ENCODE peak calls at places on chromosomes 12 and 14, in ten cellular contexts. K is brain microvascular endothelial cell; B is stimulated activated CD4-positive, alpha-beta T cell treated with anti-CD3 and anti-CD28 coated beads, Interleukin-1b, Interleukin-23, amount 100 ng/mL, for 1 hour; Y is astrocyte of the spinal cord; T is activated B cell treated with CpG ODN at 0.5 μM for 24 hours; M is ecto neural progenitor cell; L is IMR-90; S is psoas muscle; X is bronchial epithelial cell; E is fibroblast of pulmonary artery. A is an unnamed sample.

GRCh38 chr14:59277659-59278058 is 89.2 kb downstream of the DAAM1 start:
- DNase-seq in K (no peak), B (no peak), Y (peak), T (no peak), M (no peak), L (no peak), S (no peak), X (no peak), E (no peak), A (no peak)

GRCh38 chr14:89401783-89402182 is 15.2 kb downstream of the FOXN3 start:
- DNase-seq in K (no peak), B (no peak), Y (no peak), T (no peak), M (no peak), L (no peak), S (no peak), X (no peak), E (no peak), A (no peak)

GRCh38 chr12:122293081-122293480 is 26.8 kb upstream of the VPS33A start:
- DNase-seq in K (no peak), B (no peak), Y (no peak), T (no peak), M (no peak), L (no peak), S (no peak), X (no peak), E (no peak), A (no peak)

GRCh38 chr12:104740668-104741067 is 217.4 kb downstream of the SLC41A2 start:
- DNase-seq in K (no peak), B (no peak), Y (no peak), T (peak), M (no peak), L (no peak), S (no peak), X (no peak), E (no peak), A (no peak)

GRCh38 chr14:32938719-32939253 is at the start of gene NPAS3:
- DNase-seq in K (no peak), B (no peak), Y (no peak), T (no peak), M (peak), L (no peak), S (no peak), X (no peak), E (no peak), A (peak)

GRCh38 chr14:20356422-20356821 is 13.0 kb downstream of the PARP2 start:
- DNase-seq in K (no peak), B (no peak), Y (no peak), T (no peak), M (no peak), L (peak), S (no peak), X (peak), E (no peak), A (peak)

GRCh38 chr14:81436296-81437138 is 36.4 kb upstream of the STON2 start:
- DNase-seq in K (peak), B (peak), Y (peak), T (peak), M (peak), L (peak), S (peak), X (peak), E (peak), A (peak)

GRCh38 chr14:68391292-68392014 is 401.4 kb downstream of the ZFP36L1 start:
- DNase-seq in K (peak), B (no peak), Y (peak), T (no peak), M (no peak), L (peak), S (no peak), X (no peak), E (peak), A (peak)

GRCh38 chr14:22926316-22926715 is 2.9 kb downstream of the PRMT5 start:
- DNase-seq in K (no peak), B (no peak), Y (no peak), T (no peak), M (no peak), L (peak), S (no peak), X (peak), E (no peak), A (no peak)

GRCh38 chr12:34298176-34298970 is 276.1 kb downstream of the ALG10 start:
- DNase-seq in K (no peak), B (no peak), Y (no peak), T (no peak), M (no peak), L (no peak), S (peak), X (no peak), E (no peak), A (no peak)

GRCh38 chr12:53328043-53328435 is 6.6 kb upstream of the AAAS start:
- DNase-seq in K (no peak), B (no peak), Y (no peak), T (no peak), M (peak), L (no peak), S (peak), X (no peak), E (no peak), A (no peak)

GRCh38 chr14:50530358-50530757 is 2.0 kb downstream of the MAP4K5 start:
- DNase-seq in K (no peak), B (no peak), Y (peak), T (no peak), M (no peak), L (peak), S (no peak), X (peak), E (peak), A (peak)

GRCh38 chr14:104721704-104722431 is 2.2 kb upstream of the ADSS1 start:
- DNase-seq in K (no peak), B (no peak), Y (no peak), T (no peak), M (no peak), L (peak), S (peak), X (no peak), E (no peak), A (no peak)

GRCh38 chr14:72291908-72292688 is 359.9 kb downstream of the RGS6 start:
- DNase-seq in K (peak), B (no peak), Y (peak), T (no peak), M (peak), L (peak), S (no peak), X (peak), E (peak), A (peak)

GRCh38 chr14:104436741-104437701 is 142.5 kb upstream of the C14orf180 start:
- DNase-seq in K (no peak), B (no peak), Y (no peak), T (no peak), M (peak), L (no peak), S (peak), X (no peak), E (no peak), A (no peak)

GRCh38 chr14:93331375-93332031 is 1.3 kb downstream of the BTBD7 start:
- DNase-seq in K (no peak), B (no peak), Y (no peak), T (no peak), M (no peak), L (no peak), S (peak), X (no peak), E (no peak), A (no peak)

GRCh38 chr14:96863986-96864330 is 66.8 kb downstream of the VRK1 start:
- DNase-seq in K (no peak), B (no peak), Y (no peak), T (no peak), M (no peak), L (no peak), S (no peak), X (no peak), E (no peak), A (no peak)

GRCh38 chr12:44674866-44675265 is 201.2 kb downstream of the NELL2 start:
- DNase-seq in K (no peak), B (no peak), Y (no peak), T (no peak), M (no peak), L (no peak), S (no peak), X (peak), E (no peak), A (peak)

A was measured in astrocyte of the hippocampus.